ENCODE peak calls at places on chromosomes 5 and 9, in seven cellular contexts. J, V, R, N, F, M and Y are unnamed samples.

GRCh38 chr5:139148986-139149385 is 49.2 kb downstream of the SIL1 start:
- DNase-seq in M (no peak), R (no peak), V (no peak), N (no peak), F (no peak), J (no peak), Y (no peak)

GRCh38 chr9:126883636-126884035 is 23.2 kb downstream of the ZBTB34 start:
- DNase-seq in M (no peak), V (no peak), R (no peak), F (no peak), J (no peak), N (no peak), Y (no peak)

GRCh38 chr9:16202913-16203734 is 650.3 kb downstream of the CCDC171 start:
- DNase-seq in F (no peak), J (no peak), R (no peak), N (no peak), M (no peak), V (no peak), Y (no peak)

GRCh38 chr5:608286-609087 is 3.7 kb upstream of the CEP72 start:
- DNase-seq in F (no peak), J (no peak), N (no peak), M (no peak), V (no peak), R (no peak), Y (no peak)

GRCh38 chr5:53877243-53877642 is 316.8 kb downstream of the NDUFS4 start:
- DNase-seq in M (no peak), R (no peak), J (no peak), N (no peak), V (no peak), F (no peak), Y (no peak)

GRCh38 chr5:14366763-14367162 is 214.8 kb upstream of the OTULINL start:
- DNase-seq in V (no peak), M (no peak), F (no peak), N (no peak), R (no peak), J (no peak), Y (no peak)

GRCh38 chr5:27963050-27963783 is 924.8 kb upstream of the CDH9 start:
- DNase-seq in N (no peak), M (no peak), J (no peak), R (no peak), V (no peak), F (no peak), Y (no peak)

GRCh38 chr5:139577689-139578347 is 16.7 kb downstream of the UBE2D2 start:
- DNase-seq in F (no peak), N (no peak), V (no peak), J (no peak), R (no peak), M (no peak), Y (no peak)

GRCh38 chr5:13692172-13692571 is 252.3 kb downstream of the DNAH5 start:
- DNase-seq in F (no peak), J (no peak), V (no peak), R (no peak), M (no peak), N (no peak), Y (no peak)

GRCh38 chr9:101432171-101432570 is 3.4 kb downstream of the ALDOB start:
- DNase-seq in V (no peak), N (no peak), M (no peak), F (no peak), J (no peak), R (no peak), Y (no peak)

GRCh38 chr9:70498866-70499265 is 84.4 kb upstream of the KLF9 start:
- DNase-seq in M (no peak), N (no peak), R (no peak), F (no peak), V (no peak), J (no peak), Y (no peak)

GRCh38 chr9:83039303-83039702 is 23.6 kb downstream of the RASEF start:
- DNase-seq in R (no peak), N (no peak), F (no peak), V (no peak), J (no peak), M (no peak), Y (no peak)

GRCh38 chr9:13529321-13530104 is 250.0 kb upstream of the MPDZ start:
- DNase-seq in J (no peak), F (no peak), M (no peak), R (no peak), N (no peak), V (peak; percentile 21), Y (peak; percentile 87)

GRCh38 chr5:102295534-102296228 is 403 bp downstream of the SLCO4C1 start:
- DNase-seq in N (no peak), J (no peak), R (no peak), V (no peak), F (no peak), M (no peak), Y (no peak)

GRCh38 chr9:6006968-6007769 is 8.3 kb downstream of the RANBP6 start:
- DNase-seq in N (peak; percentile 96), V (peak; percentile 65), F (peak; percentile 85), J (peak; percentile 70), R (peak; percentile 87), M (peak; percentile 90), Y (peak; percentile 86)

GRCh38 chr5:16152601-16153568 is 26.7 kb downstream of the MARCHF11 start:
- DNase-seq in M (no peak), F (no peak), J (no peak), V (no peak), N (no peak), R (no peak), Y (peak; percentile 96)

GRCh38 chr5:179161901-179162300 is 101.7 kb downstream of the ZNF354C start:
- DNase-seq in F (no peak), J (no peak), N (no peak), M (no peak), R (no peak), V (no peak), Y (no peak)

GRCh38 chr5:539469-540214 is 15.4 kb upstream of the SLC9A3 start:
- DNase-seq in J (no peak), M (no peak), R (peak; percentile 6), F (no peak), N (no peak), V (no peak), Y (no peak)

GRCh38 chr5:176737001-176737745 is 73.2 kb upstream of the UNC5A start:
- DNase-seq in N (peak; percentile 11), J (no peak), F (no peak), R (no peak), V (no peak), M (no peak), Y (no peak)

GRCh38 chr9:134460904-134461303 is 134.6 kb downstream of the RXRA start:
- DNase-seq in M (no peak), J (no peak), F (no peak), N (no peak), R (no peak), V (no peak), Y (no peak)

GRCh38 chr5:68305223-68305865 is 89.8 kb downstream of the PIK3R1 start:
- DNase-seq in F (no peak), J (no peak), N (no peak), V (no peak), M (no peak), R (peak; percentile 12), Y (no peak)

GRCh38 chr9:33628865-33629410 is 104.9 kb downstream of the ANKRD18B start:
- DNase-seq in M (no peak), V (no peak), N (no peak), F (peak; percentile 49), R (no peak), J (peak; percentile 1), Y (no peak)

GRCh38 chr5:149442563-149443182 is 63.6 kb upstream of the IL17B start:
- DNase-seq in R (peak; percentile 85), M (peak; percentile 60), N (peak; percentile 75), J (peak; percentile 36), F (peak; percentile 63), V (no peak), Y (peak; percentile 33)

GRCh38 chr9:126009047-126009446 is 261.9 kb downstream of the PBX3 start:
- DNase-seq in J (no peak), F (no peak), M (no peak), V (no peak), R (no peak), N (no peak), Y (no peak)

GRCh38 chr9:88829276-88829675 is 162.0 kb upstream of the S1PR3 start:
- DNase-seq in R (no peak), V (no peak), M (no peak), J (no peak), N (no peak), F (no peak), Y (no peak)